ENCODE peak calls at places on chromosomes 5 and 9, in seven cellular contexts. One of them, this sample, is unnamed.

GRCh38 chr9:134475051-134475790 is 149.0 kb downstream of the RXRA start:
- DNase-seq in GM12878: no peak
- DNase-seq in neural progenitor cell: no peak
- DNase-seq in GM23248: peak
- DNase-seq in fibroblast of lung: peak
- DNase-seq in K562: no peak
- DNase-seq in A673: peak
- DNase-seq in this sample: no peak

GRCh38 chr5:167378894-167379723 is 912.3 kb upstream of the WWC1 start:
- DNase-seq in GM12878: no peak
- DNase-seq in neural progenitor cell: no peak
- DNase-seq in GM23248: no peak
- DNase-seq in fibroblast of lung: no peak
- DNase-seq in K562: no peak
- DNase-seq in A673: no peak
- DNase-seq in this sample: no peak

GRCh38 chr5:102583663-102584062 is 84.9 kb upstream of the SLCO6A1 start:
- DNase-seq in GM12878: no peak
- DNase-seq in neural progenitor cell: no peak
- DNase-seq in GM23248: peak
- DNase-seq in fibroblast of lung: peak
- DNase-seq in K562: peak
- DNase-seq in A673: peak
- DNase-seq in this sample: no peak

GRCh38 chr9:114263853-114264510 is 58.9 kb upstream of the ORM1 start:
- DNase-seq in GM12878: no peak
- DNase-seq in neural progenitor cell: peak
- DNase-seq in GM23248: no peak
- DNase-seq in fibroblast of lung: no peak
- DNase-seq in K562: peak
- DNase-seq in A673: no peak
- DNase-seq in this sample: no peak

GRCh38 chr5:142697846-142698245 is 12.0 kb upstream of the FGF1 start:
- DNase-seq in GM12878: no peak
- DNase-seq in neural progenitor cell: no peak
- DNase-seq in GM23248: peak
- DNase-seq in fibroblast of lung: peak
- DNase-seq in K562: no peak
- DNase-seq in A673: peak
- DNase-seq in this sample: no peak

GRCh38 chr5:74105126-74105780 is 479.3 kb downstream of the ARHGEF28 start:
- DNase-seq in GM12878: no peak
- DNase-seq in neural progenitor cell: no peak
- DNase-seq in GM23248: no peak
- DNase-seq in fibroblast of lung: no peak
- DNase-seq in K562: no peak
- DNase-seq in A673: no peak
- DNase-seq in this sample: no peak

GRCh38 chr9:115593587-115594091 is 475.7 kb upstream of the TNC start:
- DNase-seq in GM12878: no peak
- DNase-seq in neural progenitor cell: peak
- DNase-seq in GM23248: peak
- DNase-seq in fibroblast of lung: peak
- DNase-seq in K562: peak
- DNase-seq in A673: peak
- DNase-seq in this sample: peak

GRCh38 chr5:102670224-102670836 is 84.8 kb upstream of the PAM start:
- DNase-seq in GM12878: no peak
- DNase-seq in neural progenitor cell: peak
- DNase-seq in GM23248: peak
- DNase-seq in fibroblast of lung: no peak
- DNase-seq in K562: peak
- DNase-seq in A673: peak
- DNase-seq in this sample: no peak

GRCh38 chr5:15521349-15521937 is 21.5 kb downstream of the FBXL7 start:
- DNase-seq in GM12878: no peak
- DNase-seq in neural progenitor cell: no peak
- DNase-seq in GM23248: no peak
- DNase-seq in fibroblast of lung: no peak
- DNase-seq in K562: no peak
- DNase-seq in A673: no peak
- DNase-seq in this sample: no peak

GRCh38 chr5:74767579-74767913 is 497 bp downstream of the NSA2 start:
- DNase-seq in GM12878: no peak
- DNase-seq in neural progenitor cell: peak
- DNase-seq in GM23248: peak
- DNase-seq in fibroblast of lung: peak
- DNase-seq in K562: peak
- DNase-seq in A673: peak
- DNase-seq in this sample: peak

GRCh38 chr5:95870105-95870672 is 47.7 kb upstream of the GLRX start:
- DNase-seq in GM12878: peak
- DNase-seq in neural progenitor cell: no peak
- DNase-seq in GM23248: peak
- DNase-seq in fibroblast of lung: no peak
- DNase-seq in K562: no peak
- DNase-seq in A673: no peak
- DNase-seq in this sample: no peak

GRCh38 chr5:73214921-73215490 is 42.0 kb downstream of the TMEM174 start:
- DNase-seq in GM12878: no peak
- DNase-seq in neural progenitor cell: peak
- DNase-seq in GM23248: no peak
- DNase-seq in fibroblast of lung: no peak
- DNase-seq in K562: no peak
- DNase-seq in A673: no peak
- DNase-seq in this sample: no peak

GRCh38 chr5:172009536-172010270 is 3.3 kb upstream of the FBXW11 start:
- DNase-seq in GM12878: no peak
- DNase-seq in neural progenitor cell: no peak
- DNase-seq in GM23248: no peak
- DNase-seq in fibroblast of lung: no peak
- DNase-seq in K562: no peak
- DNase-seq in A673: no peak
- DNase-seq in this sample: no peak

GRCh38 chr5:132489871-132490483 is 596 bp downstream of the IRF1 start:
- DNase-seq in GM12878: no peak
- DNase-seq in neural progenitor cell: peak
- DNase-seq in GM23248: peak
- DNase-seq in fibroblast of lung: peak
- DNase-seq in K562: peak
- DNase-seq in A673: peak
- DNase-seq in this sample: no peak

GRCh38 chr5:137310051-137310730 is 188.9 kb downstream of the SPOCK1 start:
- DNase-seq in GM12878: no peak
- DNase-seq in neural progenitor cell: no peak
- DNase-seq in GM23248: peak
- DNase-seq in fibroblast of lung: peak
- DNase-seq in K562: no peak
- DNase-seq in A673: peak
- DNase-seq in this sample: no peak

GRCh38 chr9:128175102-128175563 is 15.1 kb downstream of the BBLN start:
- DNase-seq in GM12878: no peak
- DNase-seq in neural progenitor cell: no peak
- DNase-seq in GM23248: peak
- DNase-seq in fibroblast of lung: peak
- DNase-seq in K562: no peak
- DNase-seq in A673: no peak
- DNase-seq in this sample: no peak

GRCh38 chr9:135226369-135227050 is 139.0 kb downstream of the OLFM1 start:
- DNase-seq in GM12878: no peak
- DNase-seq in neural progenitor cell: no peak
- DNase-seq in GM23248: no peak
- DNase-seq in fibroblast of lung: no peak
- DNase-seq in K562: no peak
- DNase-seq in A673: no peak
- DNase-seq in this sample: no peak

GRCh38 chr5:95845401-95845800 is 22.9 kb upstream of the GLRX start:
- DNase-seq in GM12878: no peak
- DNase-seq in neural progenitor cell: no peak
- DNase-seq in GM23248: no peak
- DNase-seq in fibroblast of lung: no peak
- DNase-seq in K562: no peak
- DNase-seq in A673: peak
- DNase-seq in this sample: no peak

DNA sequence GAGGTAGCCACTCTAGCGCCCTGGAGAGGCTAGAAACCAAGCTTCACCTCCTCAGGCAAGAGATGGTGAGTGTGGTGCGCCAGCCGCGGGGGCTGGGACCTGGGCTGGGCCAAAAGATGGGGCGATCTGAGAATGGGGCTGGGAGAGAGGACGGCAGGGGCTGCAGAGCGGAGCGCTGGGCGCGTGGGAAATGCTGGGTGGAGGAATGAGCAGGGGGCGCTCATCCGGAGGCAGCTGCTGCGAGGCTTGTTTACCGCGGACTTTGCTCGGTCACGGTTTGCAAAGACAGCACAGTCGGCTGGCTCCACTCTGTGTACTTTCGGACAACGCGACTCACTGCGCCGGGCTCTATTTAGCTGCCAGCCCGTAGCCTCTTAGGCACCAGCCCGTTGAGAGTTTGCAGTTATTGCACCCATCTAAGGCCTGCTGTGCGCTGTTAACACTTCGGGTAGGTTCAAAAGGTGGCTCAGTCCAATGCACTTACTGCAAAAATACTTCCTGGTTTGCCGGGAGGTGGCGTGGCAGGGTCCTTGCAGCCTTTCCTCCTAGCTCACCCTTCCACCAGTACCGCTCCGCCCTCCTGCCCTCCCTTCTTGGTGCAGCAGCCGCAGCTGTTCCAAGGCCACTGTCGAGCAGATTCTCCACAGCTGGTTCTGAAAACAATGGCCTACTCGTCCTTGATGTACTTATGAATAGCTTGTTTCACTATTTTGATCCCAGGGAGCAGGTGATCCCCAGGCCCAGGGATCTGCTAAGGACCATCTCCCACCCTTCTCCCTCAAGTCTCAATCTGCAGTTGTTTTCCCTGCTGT is 1.3 kb downstream of the LURAP1L start:
- DNase-seq in GM12878: no peak
- DNase-seq in neural progenitor cell: peak
- DNase-seq in GM23248: peak
- DNase-seq in fibroblast of lung: peak
- DNase-seq in K562: peak
- DNase-seq in A673: peak
- DNase-seq in this sample: no peak
- TF ChIP-seq EZH2 in GM12878: no peak
- TF ChIP-seq EZH2 in neural progenitor cell: no peak
- TF ChIP-seq EZH2 in GM23248: no peak
- TF ChIP-seq EZH2 in fibroblast of lung: no peak
- TF ChIP-seq EZH2 in K562: no peak
- TF ChIP-seq EZH2 in A673: no peak
- TF ChIP-seq EZH2 in this sample: no peak

GRCh38 chr9:21970800-21971620 is 23.2 kb downstream of the CDKN2A start:
- DNase-seq in GM12878: no peak
- DNase-seq in neural progenitor cell: peak
- DNase-seq in GM23248: peak
- DNase-seq in fibroblast of lung: no peak
- DNase-seq in K562: no peak
- DNase-seq in A673: no peak
- DNase-seq in this sample: no peak
- TF ChIP-seq EZH2 in GM12878: no peak
- TF ChIP-seq EZH2 in neural progenitor cell: peak
- TF ChIP-seq EZH2 in GM23248: no peak
- TF ChIP-seq EZH2 in fibroblast of lung: peak
- TF ChIP-seq EZH2 in K562: no peak
- TF ChIP-seq EZH2 in A673: no peak
- TF ChIP-seq EZH2 in this sample: no peak

GRCh38 chr5:76085286-76085579 is 2.0 kb downstream of the SV2C start:
- DNase-seq in GM12878: no peak
- DNase-seq in neural progenitor cell: no peak
- DNase-seq in GM23248: no peak
- DNase-seq in fibroblast of lung: no peak
- DNase-seq in K562: no peak
- DNase-seq in A673: no peak
- DNase-seq in this sample: no peak

GRCh38 chr5:76084496-76085285 is 1.5 kb downstream of the SV2C start:
- DNase-seq in GM12878: no peak
- DNase-seq in neural progenitor cell: peak
- DNase-seq in GM23248: peak
- DNase-seq in fibroblast of lung: no peak
- DNase-seq in K562: peak
- DNase-seq in A673: peak
- DNase-seq in this sample: no peak

GRCh38 chr5:76082790-76083554 is at the start of gene SV2C:
- DNase-seq in GM12878: no peak
- DNase-seq in neural progenitor cell: peak
- DNase-seq in GM23248: peak
- DNase-seq in fibroblast of lung: no peak
- DNase-seq in K562: no peak
- DNase-seq in A673: peak
- DNase-seq in this sample: no peak

GRCh38 chr5:76081811-76082783 is 1.1 kb upstream of the SV2C start:
- DNase-seq in GM12878: no peak
- DNase-seq in neural progenitor cell: peak
- DNase-seq in GM23248: no peak
- DNase-seq in fibroblast of lung: no peak
- DNase-seq in K562: no peak
- DNase-seq in A673: no peak
- DNase-seq in this sample: no peak

DNA sequence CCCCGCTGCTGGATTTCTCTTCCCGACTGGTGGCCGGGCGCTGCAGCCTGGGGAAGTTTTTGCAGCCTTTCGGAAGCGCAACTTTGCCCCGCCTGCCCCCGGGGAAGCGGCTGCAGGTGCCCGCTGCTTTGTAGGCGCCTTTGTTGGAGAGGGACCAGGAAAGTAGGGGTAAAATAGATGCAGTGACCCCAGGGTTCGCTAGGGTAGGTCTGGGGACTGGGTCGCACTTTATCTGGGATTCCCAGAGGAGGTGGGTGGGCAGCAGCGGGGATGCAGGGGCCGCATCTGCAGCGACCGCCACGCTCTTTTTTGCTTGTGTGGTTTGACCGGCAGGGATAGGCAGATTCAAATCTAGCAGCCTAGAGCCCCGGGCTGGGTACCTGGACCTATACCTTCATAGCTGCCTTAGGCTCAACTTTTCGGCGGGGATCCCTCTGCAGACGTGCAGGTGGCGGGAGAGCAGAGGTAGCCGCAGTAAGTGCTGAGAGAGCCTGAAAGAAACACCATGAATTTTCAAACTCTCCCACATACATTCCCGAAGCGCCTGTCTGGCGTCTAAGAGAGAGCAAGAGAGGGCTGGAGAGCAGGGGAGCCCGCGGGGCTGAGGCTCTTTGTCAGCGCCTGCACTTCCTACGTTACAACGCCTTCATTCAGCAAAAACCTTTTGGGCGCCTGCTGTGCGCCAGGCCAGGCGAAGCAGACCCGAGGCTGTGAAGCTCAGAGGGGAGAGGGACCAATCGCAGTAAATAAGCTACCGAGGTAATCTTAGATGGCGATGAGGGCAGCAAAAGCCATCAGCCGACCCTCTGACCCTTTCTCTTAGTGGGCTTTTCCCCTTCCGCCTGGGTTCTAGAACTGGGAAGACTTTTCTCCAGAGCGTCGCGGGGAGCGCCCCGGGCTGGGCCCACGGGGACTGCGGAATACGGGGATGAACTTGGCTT is 642 bp downstream of the SV2C start:
- DNase-seq in GM12878: no peak
- DNase-seq in neural progenitor cell: peak
- DNase-seq in GM23248: peak
- DNase-seq in fibroblast of lung: no peak
- DNase-seq in K562: no peak
- DNase-seq in A673: peak
- DNase-seq in this sample: no peak
- TF ChIP-seq EZH2 in GM12878: peak
- TF ChIP-seq EZH2 in neural progenitor cell: peak
- TF ChIP-seq EZH2 in GM23248: peak
- TF ChIP-seq EZH2 in fibroblast of lung: no peak
- TF ChIP-seq EZH2 in K562: no peak
- TF ChIP-seq EZH2 in A673: peak
- TF ChIP-seq EZH2 in this sample: no peak

GRCh38 chr9:130660683-130661460 is 3.5 kb upstream of the PRDM12 start:
- DNase-seq in GM12878: no peak
- DNase-seq in neural progenitor cell: peak
- DNase-seq in GM23248: peak
- DNase-seq in fibroblast of lung: no peak
- DNase-seq in K562: peak
- DNase-seq in A673: no peak
- DNase-seq in this sample: no peak
- TF ChIP-seq EZH2 in GM12878: no peak
- TF ChIP-seq EZH2 in neural progenitor cell: peak
- TF ChIP-seq EZH2 in GM23248: peak
- TF ChIP-seq EZH2 in fibroblast of lung: peak
- TF ChIP-seq EZH2 in K562: no peak
- TF ChIP-seq EZH2 in A673: peak
- TF ChIP-seq EZH2 in this sample: peak